ENCODE peak calls at places on chromosomes 13 and 19, in ten cellular contexts. P is SK-N-SH, E is tibial nerve, O is stomach, U is cardiac muscle cell, I is iPS DF 6.9, M is adrenal gland, Z is right cardiac atrium, B is psoas muscle, C is A549. T is an unnamed sample.

GRCh38 chr13:31045621-31046081 is 113.2 kb downstream of the TEX26 start:
- DNase-seq in C (peak), I (no peak), U (no peak), M (peak), O (peak), Z (peak), E (no peak), P (no peak), B (peak), T (peak)

GRCh38 chr13:47897411-47898050 is 103.5 kb downstream of the SUCLA2 start:
- DNase-seq in U (no peak), P (no peak), B (no peak), M (no peak), I (peak), C (no peak), O (no peak), Z (no peak), E (no peak), T (no peak)

GRCh38 chr13:44710576-44710975 is 134.4 kb upstream of the TSC22D1 start:
- DNase-seq in E (no peak), C (peak), B (no peak), P (no peak), Z (no peak), M (no peak), I (no peak), U (no peak), O (no peak), T (no peak)

GRCh38 chr19:29811125-29812079 is at the start of gene CCNE1:
- DNase-seq in Z (peak), M (peak), B (peak), E (peak), P (peak), C (peak), O (peak), I (peak), U (peak), T (peak)

GRCh38 chr13:41780736-41781708 is 179.9 kb downstream of the VWA8 start:
- DNase-seq in B (no peak), P (no peak), M (peak), U (no peak), C (peak), Z (no peak), E (no peak), O (no peak), I (no peak), T (no peak)

GRCh38 chr13:73428137-73428536 is 369.3 kb downstream of the KLF5 start:
- DNase-seq in E (no peak), B (no peak), P (no peak), Z (no peak), I (no peak), U (no peak), O (no peak), M (no peak), C (peak), T (no peak)

GRCh38 chr19:18418725-18419194 is 438 bp upstream of the SSBP4 start:
- DNase-seq in M (peak), E (no peak), B (peak), U (no peak), P (no peak), Z (peak), O (no peak), C (no peak), I (no peak), T (peak)

GRCh38 chr19:6821639-6822310 is 49.3 kb downstream of the VAV1 start:
- DNase-seq in E (no peak), O (no peak), U (no peak), B (no peak), P (no peak), C (no peak), I (no peak), Z (no peak), M (no peak), T (no peak)

GRCh38 chr13:98520674-98521449 is 56.0 kb downstream of the STK24 start:
- DNase-seq in Z (no peak), P (no peak), B (no peak), E (no peak), M (no peak), I (no peak), U (no peak), C (no peak), O (no peak), T (no peak)

GRCh38 chr19:19751846-19752245 is 18.9 kb upstream of the ZNF14 start:
- DNase-seq in M (no peak), P (no peak), Z (no peak), O (no peak), I (no peak), B (no peak), E (no peak), C (no peak), U (no peak), T (no peak)

GRCh38 chr13:30334663-30335386 is 27.5 kb upstream of the KATNAL1 start:
- DNase-seq in O (no peak), I (peak), M (no peak), Z (no peak), B (no peak), E (no peak), C (peak), U (peak), P (peak), T (peak)

GRCh38 chr13:35804901-35805300 is 326.3 kb downstream of the DCLK1 start:
- DNase-seq in C (no peak), O (no peak), E (no peak), Z (no peak), U (no peak), P (no peak), M (no peak), B (no peak), I (no peak), T (no peak)

GRCh38 chr13:107360010-107360409 is 792.1 kb upstream of the ARGLU1 start:
- DNase-seq in M (no peak), P (no peak), C (no peak), O (no peak), I (no peak), U (no peak), E (no peak), Z (no peak), B (no peak), T (no peak)

GRCh38 chr13:77532983-77533382 is 2.5 kb upstream of the SCEL start:
- DNase-seq in B (no peak), Z (no peak), M (no peak), C (no peak), O (no peak), I (no peak), E (no peak), P (no peak), U (no peak), T (no peak)

GRCh38 chr13:81610613-81611012 is 1269.7 kb upstream of the SPRY2 start:
- DNase-seq in O (no peak), B (no peak), C (no peak), Z (no peak), P (no peak), E (no peak), I (no peak), M (no peak), U (no peak), T (no peak)

GRCh38 chr13:73138967-73139491 is 80.2 kb downstream of the KLF5 start:
- DNase-seq in B (no peak), U (no peak), I (no peak), P (no peak), M (no peak), C (no peak), E (no peak), Z (no peak), O (no peak), T (no peak)

GRCh38 chr13:48235100-48235813 is 2.3 kb downstream of the ITM2B start:
- DNase-seq in E (no peak), P (peak), C (no peak), M (peak), O (peak), U (peak), I (no peak), B (no peak), Z (no peak), T (no peak)

GRCh38 chr19:35266904-35267817 is 1.6 kb upstream of the USF2 start:
- DNase-seq in B (peak), P (peak), C (peak), I (no peak), E (no peak), U (no peak), Z (peak), M (peak), O (no peak), T (no peak)

GRCh38 chr13:40651866-40652587 is 14.4 kb downstream of the FOXO1 start:
- DNase-seq in B (no peak), P (no peak), M (no peak), O (no peak), C (no peak), I (peak), U (no peak), E (no peak), Z (no peak), T (no peak)

GRCh38 chr19:46697142-46697960 is 19.6 kb downstream of the PRKD2 start:
- DNase-seq in E (peak), B (peak), U (peak), O (peak), C (peak), M (peak), P (peak), Z (peak), I (peak), T (no peak)

GRCh38 chr19:38057954-38058690 is 151.1 kb downstream of the SIPA1L3 start:
- DNase-seq in O (peak), C (peak), B (no peak), M (no peak), U (no peak), P (peak), Z (no peak), I (no peak), E (no peak), T (no peak)

GRCh38 chr13:72029981-72030380 is 163.0 kb upstream of the DACH1 start:
- DNase-seq in I (no peak), P (no peak), U (no peak), C (no peak), B (no peak), O (no peak), M (no peak), E (no peak), Z (no peak), T (no peak)

GRCh38 chr13:79483302-79483701 is 2.3 kb downstream of the NDFIP2 start:
- DNase-seq in E (no peak), O (no peak), C (no peak), M (no peak), U (no peak), B (no peak), Z (no peak), P (no peak), I (no peak), T (no peak)

GRCh38 chr19:32404213-32404938 is 1.2 kb upstream of the DPY19L3 start:
- DNase-seq in P (no peak), I (no peak), M (no peak), E (no peak), B (no peak), C (no peak), O (no peak), Z (no peak), U (no peak), T (no peak)

GRCh38 chr19:38266981-38267597 is 2.7 kb downstream of the SPINT2 start:
- DNase-seq in O (no peak), Z (no peak), M (no peak), C (peak), P (no peak), U (no peak), E (no peak), B (no peak), I (no peak), T (no peak)

GRCh38 chr19:52991484-52991883 is 22.2 kb upstream of the ERVV-1 start:
- DNase-seq in C (no peak), Z (no peak), E (no peak), O (no peak), B (no peak), M (peak), P (no peak), U (no peak), I (no peak), T (no peak)

GRCh38 chr13:109684836-109685602 is 101.4 kb downstream of the IRS2 start:
- DNase-seq in U (peak), C (no peak), B (no peak), Z (peak), I (no peak), E (no peak), O (peak), P (no peak), M (no peak), T (no peak)

GRCh38 chr19:52935434-52935833 is 12.2 kb upstream of the ZNF888 start:
- DNase-seq in I (no peak), M (no peak), Z (no peak), O (peak), U (no peak), E (no peak), B (no peak), C (no peak), P (no peak), T (no peak)

GRCh38 chr19:305240-306150 is 14.3 kb upstream of the PLPP2 start:
- DNase-seq in C (no peak), Z (no peak), O (no peak), E (no peak), P (peak), M (no peak), U (no peak), B (peak), I (no peak), T (no peak)

DNA sequence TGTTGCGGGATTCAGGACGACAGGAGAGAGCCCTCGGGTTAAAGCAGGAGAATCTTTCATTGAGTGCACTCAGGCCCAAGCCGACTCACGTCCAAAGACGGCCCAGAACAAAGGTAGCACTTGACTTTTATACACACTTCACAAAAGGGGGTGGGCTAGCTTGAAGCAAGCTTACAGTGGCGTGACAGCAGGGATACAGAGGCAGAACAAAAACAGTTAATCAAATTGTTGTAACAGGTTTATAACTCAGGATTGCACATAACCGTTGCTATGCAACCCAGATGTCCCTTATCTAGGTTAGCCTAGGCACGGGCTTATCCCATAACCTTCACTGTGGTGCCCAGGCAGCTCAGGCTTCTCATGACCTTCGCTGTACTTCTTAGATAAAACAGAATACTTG is 2.0 kb downstream of the MED25 start:
- DNase-seq in I (no peak), U (no peak), P (no peak), O (peak), M (peak), E (no peak), C (no peak), Z (no peak), B (no peak), T (no peak)
- H3K4me3 ChIP-seq in I (no peak), U (no peak), P (no peak), O (no peak), M (no peak), E (no peak), C (no peak), Z (no peak), B (no peak), T (no peak)

GRCh38 chr13:33153421-33154381 is 131.9 kb downstream of the STARD13 start:
- DNase-seq in U (no peak), O (no peak), Z (peak), E (no peak), C (no peak), B (no peak), I (no peak), P (no peak), M (peak), T (no peak)

GRCh38 chr13:33164331-33164730 is 121.2 kb downstream of the STARD13 start:
- DNase-seq in U (no peak), I (no peak), Z (no peak), O (no peak), C (no peak), B (no peak), E (no peak), M (no peak), P (no peak), T (no peak)

GRCh38 chr13:33158271-33158670 is 127.3 kb downstream of the STARD13 start:
- DNase-seq in Z (no peak), U (no peak), E (no peak), O (no peak), B (no peak), P (no peak), M (no peak), I (no peak), C (no peak), T (no peak)

GRCh38 chr13:33154911-33155310 is 130.6 kb downstream of the STARD13 start:
- DNase-seq in E (no peak), P (no peak), I (no peak), M (no peak), U (no peak), B (no peak), Z (no peak), O (no peak), C (no peak), T (no peak)

GRCh38 chr13:33158830-33159229 is 126.7 kb downstream of the STARD13 start:
- DNase-seq in U (no peak), Z (no peak), C (no peak), B (no peak), I (no peak), O (no peak), P (no peak), M (no peak), E (no peak), T (no peak)
- H3K27ac ChIP-seq in U (no peak), Z (no peak), C (no peak), B (no peak), I (no peak), O (no peak), P (no peak), M (no peak), E (no peak), T (no peak)

GRCh38 chr13:113187263-113187669 is 21.2 kb downstream of the PCID2 start:
- DNase-seq in U (no peak), C (peak), E (peak), I (no peak), B (peak), M (peak), O (peak), P (peak), Z (peak), T (no peak)
- H3K4me3 ChIP-seq in U (no peak), C (peak), E (no peak), I (no peak), B (no peak), M (no peak), O (no peak), P (no peak), Z (no peak), T (no peak)

GRCh38 chr13:90444232-90444631 is 903.3 kb upstream of the MIR17HG start:
- DNase-seq in C (no peak), I (no peak), E (no peak), Z (no peak), U (no peak), M (no peak), P (no peak), O (no peak), B (no peak), T (no peak)

GRCh38 chr13:90447034-90447734 is 900.3 kb upstream of the MIR17HG start:
- DNase-seq in O (no peak), B (no peak), I (no peak), Z (no peak), M (no peak), U (no peak), C (no peak), E (no peak), P (no peak), T (no peak)

GRCh38 chr13:90445179-90445578 is 902.3 kb upstream of the MIR17HG start:
- DNase-seq in I (no peak), B (no peak), E (no peak), O (no peak), U (peak), C (peak), P (no peak), Z (no peak), M (peak), T (no peak)

GRCh38 chr13:90447735-90448103 is 899.8 kb upstream of the MIR17HG start:
- DNase-seq in U (no peak), M (no peak), B (no peak), C (peak), E (no peak), P (no peak), Z (no peak), I (no peak), O (no peak), T (no peak)

GRCh38 chr13:90448466-90449037 is 898.9 kb upstream of the MIR17HG start:
- DNase-seq in P (no peak), C (no peak), O (no peak), E (no peak), B (no peak), M (no peak), U (no peak), Z (no peak), I (no peak), T (no peak)
- H3K27ac ChIP-seq in P (no peak), C (no peak), O (no peak), E (no peak), B (no peak), M (no peak), U (no peak), Z (no peak), I (no peak), T (no peak)

DNA sequence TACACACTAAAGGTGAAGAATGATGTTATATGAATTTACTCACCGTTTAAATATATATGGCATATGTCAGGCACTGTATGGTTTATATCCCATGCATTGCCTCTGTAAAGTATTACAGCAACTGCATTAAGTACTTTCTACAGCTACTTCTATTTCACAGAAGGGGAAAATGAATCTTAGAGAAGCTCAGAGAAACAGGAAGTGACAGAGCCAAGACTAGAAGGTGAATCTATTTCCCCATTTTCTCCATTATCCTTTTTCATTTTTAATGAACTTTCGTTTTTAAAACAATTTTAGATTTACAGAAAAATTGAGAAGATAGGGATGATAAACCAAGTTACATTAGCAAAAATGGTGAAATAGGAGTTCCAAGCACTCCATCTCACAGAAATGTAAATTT is 863.3 kb downstream of the UQCRFS1 start:
- DNase-seq in E (no peak), C (no peak), P (no peak), I (no peak), B (no peak), U (no peak), M (no peak), Z (no peak), O (no peak), T (no peak)
- H3K4me3 ChIP-seq in E (no peak), C (no peak), P (no peak), I (no peak), B (no peak), U (no peak), M (no peak), Z (no peak), O (no peak), T (no peak)

DNA sequence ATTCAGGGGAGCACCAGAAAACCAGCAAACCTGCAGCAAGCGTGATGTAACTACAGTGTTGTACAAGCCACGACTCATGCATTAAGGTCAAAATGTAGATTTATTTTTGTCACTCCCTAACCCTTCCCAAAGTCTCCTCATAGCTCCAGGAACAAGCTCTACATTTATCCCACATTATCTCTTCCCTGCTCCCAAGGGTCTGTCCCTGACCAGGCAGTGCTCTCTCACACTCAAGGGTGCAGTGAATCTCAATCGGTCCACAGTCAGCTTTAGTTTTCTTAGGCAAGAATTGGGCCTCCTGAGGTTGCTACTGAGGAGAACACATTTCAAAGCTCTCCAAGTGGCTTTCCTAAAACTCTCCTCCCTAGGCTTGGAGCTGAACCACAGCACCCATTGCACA is 219.4 kb downstream of the NHLRC3 start:
- DNase-seq in I (no peak), M (no peak), B (no peak), U (peak), Z (peak), P (no peak), O (no peak), C (no peak), E (no peak), T (no peak)
- H3K27ac ChIP-seq in I (no peak), M (no peak), B (no peak), U (peak), Z (peak), P (no peak), O (no peak), C (no peak), E (no peak), T (no peak)

GRCh38 chr13:28530729-28531194 is 35.8 kb upstream of the FLT1 start:
- DNase-seq in B (no peak), Z (no peak), P (no peak), O (no peak), U (no peak), I (no peak), M (no peak), C (no peak), E (no peak), T (no peak)
- H3K4me3 ChIP-seq in B (peak), Z (peak), P (peak), O (peak), U (peak), I (peak), M (no peak), C (no peak), E (peak), T (no peak)

GRCh38 chr19:47824396-47824795 is 2.7 kb downstream of the CRX start:
- DNase-seq in U (no peak), E (no peak), I (no peak), M (no peak), Z (no peak), C (no peak), B (no peak), P (no peak), O (no peak), T (no peak)
- H3K27ac ChIP-seq in U (no peak), E (no peak), I (no peak), M (no peak), Z (no peak), C (no peak), B (no peak), P (no peak), O (no peak), T (no peak)